ENCODE peak calls at places on chromosomes 16 and 17, in five cellular contexts. U is Kasumi-1; B is A172; T is activated CD4-positive, alpha-beta memory T cell treated with anti-CD3 and anti-CD28 coated beads for 36 hours; P is brain microvascular endothelial cell. L is an unnamed sample.

GRCh38 chr16:67942200-67942509 is 1.8 kb downstream of the LCAT start:
- DNase-seq in U (peak), B (no peak), T (peak), P (peak), L (no peak)

GRCh38 chr16:75138636-75139035 is 9.7 kb upstream of the ZFP1 start:
- DNase-seq in U (peak), B (peak), T (peak), P (peak), L (peak)

GRCh38 chr17:81580481-81580880 is 28.3 kb upstream of the FAAP100 start:
- DNase-seq in U (no peak), B (no peak), T (no peak), P (no peak), L (no peak)

GRCh38 chr16:84087461-84088151 is 29.1 kb downstream of the MBTPS1 start:
- DNase-seq in U (peak), B (no peak), T (no peak), P (no peak), L (no peak)

GRCh38 chr16:3542601-3543373 is 34.4 kb downstream of the NLRC3 start:
- DNase-seq in U (no peak), B (no peak), T (no peak), P (no peak), L (no peak)

GRCh38 chr17:44353656-44354331 is 8.7 kb downstream of the GRN start:
- DNase-seq in U (peak), B (no peak), T (peak), P (no peak), L (no peak)

GRCh38 chr17:9181640-9182039 is 160.3 kb downstream of the NTN1 start:
- DNase-seq in U (peak), B (no peak), T (no peak), P (no peak), L (no peak)

GRCh38 chr17:45114117-45114932 is 18.0 kb downstream of the PLCD3 start:
- DNase-seq in U (no peak), B (no peak), T (no peak), P (no peak), L (no peak)

GRCh38 chr17:50396261-50397110 is 837 bp downstream of the LRRC59 start:
- DNase-seq in U (peak), B (peak), T (peak), P (peak), L (peak)

GRCh38 chr17:1153795-1154546 is 25.8 kb downstream of the ABR start:
- DNase-seq in U (no peak), B (peak), T (no peak), P (peak), L (peak)

GRCh38 chr16:80828495-80828894 is 24.1 kb upstream of the CDYL2 start:
- DNase-seq in U (no peak), B (no peak), T (no peak), P (no peak), L (no peak)

GRCh38 chr17:41824086-41824485 is 11.3 kb downstream of the FKBP10 start:
- DNase-seq in U (no peak), B (no peak), T (no peak), P (no peak), L (no peak)

GRCh38 chr16:14015948-14016347 is 55.2 kb upstream of the MRTFB start:
- DNase-seq in U (no peak), B (peak), T (no peak), P (peak), L (peak)

GRCh38 chr17:28335959-28336871 is 654 bp downstream of the TNFAIP1 start:
- DNase-seq in U (peak), B (peak), T (peak), P (peak), L (peak)

GRCh38 chr16:87017388-87018012 is 299.7 kb downstream of the C16orf95 start:
- DNase-seq in U (peak), B (peak), T (no peak), P (peak), L (peak)

GRCh38 chr16:56614549-56614991 is 6.2 kb downstream of the MT2A start:
- DNase-seq in U (no peak), B (peak), T (peak), P (peak), L (peak)

GRCh38 chr16:3951861-3952332 is 71.4 kb upstream of the CREBBP start:
- DNase-seq in U (no peak), B (no peak), T (no peak), P (no peak), L (peak)

GRCh38 chr16:17470002-17470870 is 524 bp downstream of the XYLT1 start:
- DNase-seq in U (no peak), B (no peak), T (peak), P (no peak), L (no peak)

GRCh38 chr17:47205419-47205963 is 3.7 kb upstream of the MYL4 start:
- DNase-seq in U (no peak), B (no peak), T (peak), P (peak), L (peak)

GRCh38 chr16:12146966-12147365 is 170.4 kb downstream of the SNX29 start:
- DNase-seq in U (no peak), B (no peak), T (no peak), P (no peak), L (no peak)

L was measured in astrocyte of the cerebellum.